ENCODE peak calls at places on chromosomes 5 and 9, in seven cellular contexts. I is vagina; T is GM13977; H is GM23338; L is CD4-positive, alpha-beta T cell; O is tibial artery; M is cardiac fibroblast. D is an unnamed sample.

GRCh38 chr5:126508251-126508961 is 85.2 kb downstream of the GRAMD2B start:
- DNase-seq in I (no peak), T (no peak), H (no peak), L (no peak), O (no peak), M (no peak), D (no peak)

GRCh38 chr5:93831449-93831848 is 90.0 kb upstream of the POU5F2 start:
- DNase-seq in I (no peak), T (no peak), H (no peak), L (no peak), O (no peak), M (peak), D (peak)

GRCh38 chr5:110803467-110804326 is 64.9 kb downstream of the SLC25A46 start:
- DNase-seq in I (no peak), T (no peak), H (no peak), L (no peak), O (no peak), M (no peak), D (no peak)

GRCh38 chr5:74641014-74641777 is 668 bp upstream of the ENC1 start:
- DNase-seq in I (no peak), T (peak), H (peak), L (peak), O (peak), M (peak), D (no peak)

GRCh38 chr9:79254900-79255651 is 316.7 kb upstream of the TLE4 start:
- DNase-seq in I (no peak), T (no peak), H (peak), L (no peak), O (no peak), M (no peak), D (no peak)

GRCh38 chr9:99040254-99040653 is 64.7 kb upstream of the TGFBR1 start:
- DNase-seq in I (no peak), T (no peak), H (no peak), L (no peak), O (no peak), M (no peak), D (no peak)

GRCh38 chr5:10310073-10310779 is 2.5 kb upstream of the CMBL start:
- DNase-seq in I (no peak), T (no peak), H (no peak), L (no peak), O (no peak), M (peak), D (no peak)

GRCh38 chr9:32419921-32420320 is 35.5 kb downstream of the ACO1 start:
- DNase-seq in I (no peak), T (no peak), H (no peak), L (no peak), O (no peak), M (no peak), D (no peak)

GRCh38 chr9:134286513-134287245 is 39.6 kb upstream of the RXRA start:
- DNase-seq in I (no peak), T (no peak), H (no peak), L (no peak), O (no peak), M (no peak), D (no peak)

GRCh38 chr5:32044904-32045303 is 129.2 kb downstream of the GOLPH3 start:
- DNase-seq in I (no peak), T (no peak), H (no peak), L (no peak), O (no peak), M (peak), D (peak)

GRCh38 chr5:177300236-177300880 is 3.2 kb downstream of the RAB24 start:
- DNase-seq in I (no peak), T (peak), H (peak), L (peak), O (peak), M (peak), D (no peak)

GRCh38 chr5:93300309-93300923 is 280.6 kb downstream of the NR2F1-AS1 start:
- DNase-seq in I (no peak), T (no peak), H (no peak), L (no peak), O (no peak), M (no peak), D (no peak)

GRCh38 chr9:35342221-35342620 is 147.7 kb upstream of the RUSC2 start:
- DNase-seq in I (no peak), T (no peak), H (no peak), L (no peak), O (no peak), M (peak), D (no peak)

GRCh38 chr9:2367970-2368369 is 253.6 kb upstream of the VLDLR start:
- DNase-seq in I (no peak), T (no peak), H (no peak), L (no peak), O (no peak), M (no peak), D (no peak)

GRCh38 chr5:73447234-73448071 is 1.1 kb downstream of the FOXD1 start:
- DNase-seq in I (no peak), T (peak), H (peak), L (peak), O (no peak), M (peak), D (no peak)

GRCh38 chr5:96680759-96681158 is 18.6 kb downstream of the CAST start:
- DNase-seq in I (no peak), T (no peak), H (no peak), L (no peak), O (peak), M (peak), D (no peak)

GRCh38 chr5:96113170-96113939 is 151.7 kb upstream of the ELL2 start:
- DNase-seq in I (no peak), T (no peak), H (no peak), L (no peak), O (peak), M (no peak), D (no peak)

GRCh38 chr9:124659099-124659659 is 111.9 kb downstream of the NR6A1 start:
- DNase-seq in I (peak), T (peak), H (peak), L (peak), O (peak), M (peak), D (peak)

GRCh38 chr5:151123897-151124751 is 33.5 kb downstream of the ANXA6 start:
- DNase-seq in I (no peak), T (peak), H (no peak), L (no peak), O (peak), M (peak), D (no peak)

GRCh38 chr9:122225323-122226141 is 3.2 kb downstream of the LHX6 start:
- DNase-seq in I (no peak), T (peak), H (no peak), L (no peak), O (no peak), M (no peak), D (no peak)

GRCh38 chr5:128304121-128304520 is 220.6 kb downstream of the SLC12A2 start:
- DNase-seq in I (no peak), T (no peak), H (no peak), L (no peak), O (no peak), M (peak), D (peak)

GRCh38 chr5:146510528-146510927 is 5.5 kb downstream of the GPR151 start:
- DNase-seq in I (no peak), T (no peak), H (no peak), L (no peak), O (no peak), M (peak), D (peak)

GRCh38 chr9:130128251-130128650 is 44.0 kb upstream of the NCS1 start:
- DNase-seq in I (no peak), T (peak), H (no peak), L (peak), O (no peak), M (no peak), D (no peak)

GRCh38 chr5:115028557-115028956 is 141.2 kb downstream of the TRIM36 start:
- DNase-seq in I (no peak), T (no peak), H (peak), L (no peak), O (no peak), M (no peak), D (no peak)

GRCh38 chr5:158848634-158849033 is 251.1 kb downstream of the EBF1 start:
- DNase-seq in I (no peak), T (peak), H (no peak), L (no peak), O (no peak), M (no peak), D (no peak)

GRCh38 chr5:59039003-59039295 is 456.1 kb downstream of the RAB3C start:
- DNase-seq in I (no peak), T (no peak), H (no peak), L (no peak), O (no peak), M (no peak), D (no peak)

GRCh38 chr9:127049044-127049443 is 73.4 kb downstream of the ANGPTL2 start:
- DNase-seq in I (peak), T (peak), H (no peak), L (peak), O (peak), M (peak), D (peak)

GRCh38 chr5:142684508-142685031 is 1.3 kb downstream of the FGF1 start:
- DNase-seq in I (no peak), T (no peak), H (peak), L (no peak), O (no peak), M (peak), D (no peak)

GRCh38 chr9:114346146-114346545 is 16.5 kb downstream of the ORM2 start:
- DNase-seq in I (no peak), T (no peak), H (no peak), L (no peak), O (no peak), M (no peak), D (no peak)

GRCh38 chr9:84667571-84668203 is 1.8 kb upstream of the NTRK2 start:
- DNase-seq in I (no peak), T (peak), H (peak), L (no peak), O (no peak), M (peak), D (no peak)

GRCh38 chr5:5419291-5420210 is 2.9 kb upstream of the ICE1 start:
- DNase-seq in I (no peak), T (no peak), H (peak), L (no peak), O (no peak), M (peak), D (peak)

GRCh38 chr5:153562189-153562588 is 71.7 kb downstream of the GRIA1 start:
- DNase-seq in I (no peak), T (no peak), H (no peak), L (no peak), O (no peak), M (peak), D (peak)

GRCh38 chr5:132495672-132496630 is 5.4 kb upstream of the IRF1 start:
- DNase-seq in I (peak), T (peak), H (peak), L (peak), O (peak), M (peak), D (no peak)

GRCh38 chr5:5409151-5409810 is 13.2 kb upstream of the ICE1 start:
- DNase-seq in I (no peak), T (no peak), H (peak), L (no peak), O (no peak), M (no peak), D (no peak)

GRCh38 chr9:125325821-125326220 is 64.2 kb downstream of the GAPVD1 start:
- DNase-seq in I (no peak), T (no peak), H (no peak), L (no peak), O (no peak), M (peak), D (no peak)

GRCh38 chr5:120767171-120767820 is 303.2 kb downstream of the PRR16 start:
- DNase-seq in I (no peak), T (no peak), H (no peak), L (no peak), O (no peak), M (peak), D (no peak)

GRCh38 chr5:174572591-174572990 is 151.8 kb upstream of the MSX2 start:
- DNase-seq in I (no peak), T (no peak), H (no peak), L (no peak), O (no peak), M (no peak), D (no peak)

DNA sequence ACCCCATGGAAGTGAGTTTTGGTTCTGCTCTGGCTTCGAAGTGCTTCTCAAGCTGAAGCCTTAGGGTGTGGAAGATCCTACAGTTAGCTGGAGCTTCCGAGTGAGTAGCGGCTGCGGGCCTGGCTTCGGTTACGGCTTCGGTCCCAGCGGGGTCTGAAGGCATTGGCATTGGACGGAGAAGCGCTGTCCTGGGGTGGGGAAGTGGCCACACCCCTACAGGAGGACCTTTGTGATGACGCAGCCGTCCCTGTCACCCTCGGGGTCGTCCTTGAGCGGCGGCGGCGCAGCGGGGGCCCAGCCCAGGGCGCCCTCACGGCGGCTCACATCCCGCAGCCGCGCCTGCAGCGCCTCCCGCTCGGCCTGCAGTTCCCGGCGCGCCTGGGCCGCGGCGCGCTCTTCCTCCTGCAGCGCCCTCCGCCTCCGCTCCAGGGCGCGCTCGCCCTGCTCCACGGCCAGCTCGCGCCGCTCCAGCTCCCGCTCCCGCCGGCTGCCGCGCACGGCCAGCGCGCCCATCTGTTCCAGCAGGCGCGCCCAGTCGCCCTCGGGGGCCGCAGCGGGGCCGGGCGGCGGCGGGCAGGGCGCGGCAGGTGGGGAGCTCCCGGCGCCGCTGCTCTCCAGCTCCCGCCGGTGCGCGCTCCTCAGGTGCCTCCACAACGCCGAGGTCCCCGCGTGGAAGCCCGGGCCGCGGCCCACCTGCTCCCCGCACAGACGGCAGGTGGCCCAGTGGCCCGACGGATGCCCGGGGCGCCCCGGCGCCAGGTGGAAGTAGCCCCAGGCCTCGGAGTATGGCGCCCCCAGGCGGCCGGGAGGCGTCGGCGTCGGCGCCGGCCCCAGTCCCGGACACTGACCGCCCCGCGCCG is 9.9 kb downstream of the ZBED3 start:
- DNase-seq in I (no peak), T (peak), H (peak), L (peak), O (peak), M (peak), D (no peak)
- TF ChIP-seq CTCF in I (peak), T (peak), H (peak), L (peak), O (peak), M (peak), D (peak)

GRCh38 chr9:15422355-15423327 is at the start of gene SNAPC3:
- DNase-seq in I (peak), T (peak), H (peak), L (peak), O (peak), M (peak), D (peak)

GRCh38 chr9:15421532-15421931 is 1.1 kb upstream of the SNAPC3 start:
- DNase-seq in I (no peak), T (no peak), H (no peak), L (no peak), O (no peak), M (no peak), D (no peak)

GRCh38 chr9:15420796-15421195 is 1.9 kb upstream of the SNAPC3 start:
- DNase-seq in I (no peak), T (no peak), H (no peak), L (no peak), O (no peak), M (peak), D (no peak)

GRCh38 chr9:15426019-15426418 is 3.3 kb downstream of the SNAPC3 start:
- DNase-seq in I (no peak), T (peak), H (no peak), L (no peak), O (no peak), M (no peak), D (no peak)

GRCh38 chr9:15423328-15423985 is 781 bp downstream of the SNAPC3 start:
- DNase-seq in I (no peak), T (peak), H (peak), L (no peak), O (no peak), M (peak), D (no peak)
- TF ChIP-seq CTCF in I (no peak), T (no peak), H (no peak), L (no peak), O (no peak), M (peak), D (no peak)

GRCh38 chr5:130141689-130142320 is 237.5 kb downstream of the CHSY3 start:
- DNase-seq in I (no peak), T (peak), H (peak), L (no peak), O (no peak), M (peak), D (no peak)
- TF ChIP-seq CTCF in I (no peak), T (peak), H (peak), L (no peak), O (peak), M (peak), D (peak)

DNA sequence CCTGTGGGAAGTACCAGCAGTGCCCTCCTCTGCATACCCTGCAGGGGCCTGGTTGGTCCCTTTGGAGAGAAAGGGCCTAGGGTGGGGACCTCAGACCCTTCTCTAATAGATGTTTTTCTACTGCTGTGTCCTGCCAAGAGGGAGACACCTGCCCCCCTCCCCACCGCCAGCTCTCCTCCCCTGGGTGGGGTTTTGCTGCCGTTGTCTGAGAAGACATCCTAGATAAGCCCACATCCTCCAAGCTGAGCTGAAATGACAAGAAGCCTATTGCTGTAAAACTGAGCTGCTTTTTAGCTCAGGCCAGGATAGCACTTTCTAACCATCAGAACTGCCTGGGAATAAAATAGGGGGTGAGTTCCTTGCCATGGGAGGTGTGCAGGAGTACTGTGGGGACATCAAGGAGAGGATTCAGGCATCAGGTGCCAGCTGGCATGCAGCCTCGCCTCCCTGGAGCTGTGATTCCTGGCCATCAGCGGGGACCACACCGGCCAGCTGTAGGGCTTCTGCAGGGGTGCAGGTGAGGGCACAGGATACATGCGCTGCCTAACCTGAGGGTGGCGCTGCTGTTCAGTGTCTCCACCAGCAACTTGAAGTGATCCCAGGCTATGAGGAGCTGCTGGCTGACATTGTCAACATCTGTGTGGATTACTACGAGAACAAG is 37.9 kb downstream of the CYFIP2 start:
- DNase-seq in I (no peak), T (no peak), H (peak), L (peak), O (no peak), M (no peak), D (no peak)
- TF ChIP-seq CTCF in I (no peak), T (peak), H (peak), L (peak), O (no peak), M (peak), D (no peak)

DNA sequence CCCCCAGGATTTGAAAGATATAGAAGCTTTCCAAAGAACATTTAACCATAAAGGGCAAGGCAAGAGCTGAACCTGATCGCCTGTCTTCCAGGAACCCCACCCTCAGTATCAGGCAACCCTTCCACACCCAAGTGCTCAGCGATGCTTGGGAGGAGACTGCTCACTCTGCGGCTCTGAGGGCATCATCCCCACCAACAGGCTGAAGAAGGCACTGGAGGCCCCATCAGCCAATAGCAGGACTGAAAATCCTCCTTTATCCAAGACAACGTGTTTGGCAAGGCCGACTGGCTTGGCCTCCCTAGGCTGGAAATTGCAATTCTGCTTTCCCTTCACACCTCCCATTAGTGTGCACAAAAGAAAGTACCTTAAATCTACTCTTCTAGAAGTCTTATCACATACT is 1.4 kb upstream of the PPP2CA start:
- DNase-seq in I (peak), T (no peak), H (peak), L (no peak), O (no peak), M (no peak), D (no peak)
- TF ChIP-seq CTCF in I (no peak), T (no peak), H (peak), L (no peak), O (no peak), M (no peak), D (no peak)

DNA sequence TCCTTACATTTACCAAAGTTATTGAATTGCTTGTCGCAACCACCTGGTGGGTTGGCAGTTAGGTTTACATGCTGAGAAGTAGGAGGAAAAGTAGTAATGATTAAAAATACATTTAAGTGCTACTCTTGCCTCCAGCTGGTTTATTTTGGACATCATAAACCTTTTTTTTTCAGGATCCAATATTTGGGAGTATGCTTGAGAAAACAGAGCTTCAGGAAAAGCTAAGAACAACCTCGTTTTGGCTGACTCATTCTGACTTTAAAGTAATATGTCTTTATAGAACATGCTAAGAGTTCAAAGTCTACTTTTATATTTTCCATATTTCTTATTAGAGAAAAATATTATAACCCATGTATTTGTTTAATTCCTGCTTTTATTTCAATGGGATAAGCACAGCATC is 41.7 kb upstream of the BNC2 start:
- DNase-seq in I (no peak), T (no peak), H (no peak), L (no peak), O (no peak), M (peak), D (no peak)
- TF ChIP-seq CTCF in I (no peak), T (no peak), H (no peak), L (no peak), O (no peak), M (no peak), D (no peak)

D was measured in AG04449.